ENCODE peak calls at places on chromosomes 2 and 18, in four cellular contexts. X is psoas muscle, N is spleen, K is sigmoid colon. E is an unnamed sample.

GRCh38 chr2:180999274-180999964 is 19.0 kb downstream of the UBE2E3 start:
- DNase-seq in K (no peak), X (no peak), N (no peak), E (peak)

GRCh38 chr2:233841183-233841582 is 13.2 kb downstream of the HJURP start:
- DNase-seq in N (peak), K (no peak), X (no peak), E (no peak)

GRCh38 chr2:9693138-9693520 is 62.3 kb upstream of the YWHAQ start:
- DNase-seq in K (peak), X (peak), N (no peak), E (peak)

GRCh38 chr2:112962308-112963175 is 15.3 kb upstream of the IL36G start:
- DNase-seq in N (no peak), K (no peak), X (no peak), E (peak)

GRCh38 chr2:163133602-163134001 is 295.0 kb upstream of the KCNH7 start:
- DNase-seq in N (no peak), K (no peak), X (no peak), E (no peak)

GRCh38 chr2:177740718-177741117 is 331.9 kb downstream of the PDE11A start:
- DNase-seq in X (no peak), K (no peak), N (no peak), E (no peak)

GRCh38 chr2:5433855-5434254 is 258.3 kb upstream of the SOX11 start:
- DNase-seq in K (no peak), N (no peak), X (no peak), E (no peak)

GRCh38 chr18:70296781-70297180 is 7.9 kb downstream of the SOCS6 start:
- DNase-seq in X (no peak), N (no peak), K (no peak), E (no peak)

GRCh38 chr2:16568998-16569397 is 96.6 kb downstream of the CYRIA start:
- DNase-seq in K (no peak), X (no peak), N (no peak), E (no peak)

GRCh38 chr2:164061129-164061746 is 325.4 kb upstream of the FIGN start:
- DNase-seq in N (no peak), K (no peak), X (no peak), E (peak)

GRCh38 chr2:226845717-226846116 is 9.9 kb downstream of the RHBDD1 start:
- DNase-seq in X (no peak), K (no peak), N (no peak), E (no peak)

GRCh38 chr2:203656522-203657287 is 49.7 kb upstream of the CD28 start:
- DNase-seq in K (peak), X (no peak), N (no peak), E (peak)

GRCh38 chr18:79336556-79337142 is 59.1 kb upstream of the NFATC1 start:
- DNase-seq in N (no peak), K (no peak), X (no peak), E (no peak)

GRCh38 chr2:181784556-181784955 is 104.2 kb upstream of the NEUROD1 start:
- DNase-seq in N (no peak), K (no peak), X (no peak), E (no peak)

GRCh38 chr2:158473719-158474392 is 17.1 kb downstream of the PKP4 start:
- DNase-seq in K (no peak), X (no peak), N (no peak), E (no peak)

GRCh38 chr2:171436307-171436706 is 2.3 kb downstream of the DCAF17 start:
- DNase-seq in X (no peak), N (no peak), K (no peak), E (peak)

GRCh38 chr2:157466764-157467163 is 22.9 kb upstream of the CYTIP start:
- DNase-seq in X (no peak), K (no peak), N (no peak), E (no peak)

GRCh38 chr2:186780701-186781316 is 68.2 kb downstream of the ZSWIM2 start:
- DNase-seq in N (no peak), K (no peak), X (no peak), E (peak)

GRCh38 chr18:34867520-34867919 is 157.4 kb downstream of the DTNA start:
- DNase-seq in X (no peak), K (no peak), N (no peak), E (no peak)

GRCh38 chr18:3654442-3655253 is 204.7 kb downstream of the TGIF1 start:
- DNase-seq in K (no peak), N (no peak), X (no peak), E (no peak)

GRCh38 chr2:83103602-83104001 is 1355.5 kb downstream of the SUCLG1 start:
- DNase-seq in K (no peak), X (no peak), N (no peak), E (peak)

GRCh38 chr2:68774569-68775271 is 40.1 kb downstream of the ARHGAP25 start:
- DNase-seq in N (peak), K (peak), X (peak), E (no peak)

GRCh38 chr2:190678444-190679162 is 29.7 kb downstream of the NAB1 start:
- DNase-seq in N (no peak), X (no peak), K (no peak), E (no peak)

GRCh38 chr2:177020524-177021119 is 192.0 kb upstream of the HNRNPA3 start:
- DNase-seq in X (no peak), N (no peak), K (no peak), E (no peak)

GRCh38 chr2:143259368-143259958 is 130.2 kb downstream of the ARHGAP15 start:
- DNase-seq in X (peak), N (no peak), K (peak), E (peak)

GRCh38 chr2:194128810-194129209 is 1528.2 kb upstream of the SLC39A10 start:
- DNase-seq in N (no peak), K (no peak), X (no peak), E (no peak)

GRCh38 chr2:217938038-217938437 is 64.8 kb downstream of the TNS1 start:
- DNase-seq in X (peak), K (no peak), N (no peak), E (no peak)

GRCh38 chr2:217940261-217941220 is 62.3 kb downstream of the TNS1 start:
- DNase-seq in N (peak), K (no peak), X (peak), E (no peak)

GRCh38 chr2:217939629-217940245 is 63.1 kb downstream of the TNS1 start:
- DNase-seq in K (peak), N (peak), X (peak), E (no peak)

GRCh38 chr2:217937446-217937845 is 65.3 kb downstream of the TNS1 start:
- DNase-seq in K (no peak), X (peak), N (no peak), E (no peak)

GRCh38 chr2:217939220-217939619 is 63.6 kb downstream of the TNS1 start:
- DNase-seq in K (no peak), X (peak), N (peak), E (no peak)
- H3K4me3 ChIP-seq in K (peak), X (peak), N (peak), E (no peak)

DNA sequence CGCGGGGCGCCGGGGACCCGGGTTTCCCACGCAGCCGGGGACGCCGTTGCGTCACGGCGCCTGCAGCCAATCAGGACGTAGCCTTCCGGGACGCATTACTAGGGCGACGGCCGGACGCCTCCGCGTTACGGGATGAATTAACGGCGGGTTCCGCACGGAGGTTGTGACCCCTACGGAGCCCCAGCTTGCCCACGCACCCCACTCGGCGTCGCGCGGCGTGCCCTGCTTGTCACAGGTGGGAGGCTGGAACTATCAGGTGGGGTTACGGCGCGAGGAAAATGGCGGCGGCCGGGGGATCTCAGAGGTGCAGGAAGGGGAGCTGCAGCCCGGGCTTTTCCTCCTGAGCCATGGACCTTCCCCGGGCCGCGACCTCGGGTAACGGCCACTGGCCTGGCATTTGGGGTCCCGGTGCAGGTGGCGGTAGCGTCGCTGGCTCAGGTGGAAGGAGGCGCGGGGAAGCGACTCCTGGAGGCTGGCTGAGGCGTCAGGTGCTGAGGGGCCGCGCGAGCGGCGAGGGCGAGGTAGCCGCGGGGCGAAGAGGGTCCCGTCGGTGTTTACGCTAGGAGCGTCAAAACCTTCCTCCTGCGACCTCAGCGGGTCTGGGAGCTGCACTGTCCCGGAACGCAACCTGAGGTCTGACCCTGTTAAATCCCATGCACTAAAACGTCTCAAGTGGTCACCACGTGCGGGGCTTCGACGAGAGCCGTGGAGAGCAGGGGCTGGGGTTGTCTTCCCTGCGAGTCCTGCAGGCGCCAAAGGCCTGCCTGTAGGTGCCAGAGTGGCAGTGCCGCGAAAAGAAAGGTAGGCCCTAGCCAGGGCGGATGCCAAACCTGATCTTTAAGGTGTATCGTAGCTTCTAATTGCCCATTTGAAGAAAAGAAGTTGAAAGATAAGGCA is at the start of gene LCLAT1:
- DNase-seq in N (peak), K (peak), X (peak), E (peak)
- TF ChIP-seq CTCF in N (no peak), K (peak), X (no peak), E (peak)

GRCh38 chr2:119674711-119675500 is 4.1 kb upstream of the TMEM177 start:
- DNase-seq in K (no peak), X (no peak), N (peak), E (no peak)
- H3K4me3 ChIP-seq in K (no peak), X (no peak), N (no peak), E (no peak)

GRCh38 chr2:216694201-216694825 is 1.0 kb downstream of the IGFBP5 start:
- DNase-seq in N (no peak), K (peak), X (peak), E (peak)

GRCh38 chr2:216694826-216695217 is 527 bp downstream of the IGFBP5 start:
- DNase-seq in N (no peak), X (no peak), K (peak), E (no peak)

GRCh38 chr2:216696751-216697560 is 1.6 kb upstream of the IGFBP5 start:
- DNase-seq in K (no peak), N (no peak), X (no peak), E (peak)

GRCh38 chr2:216696321-216696720 is 972 bp upstream of the IGFBP5 start:
- DNase-seq in K (no peak), X (no peak), N (no peak), E (no peak)

GRCh38 chr2:216695401-216695821 is at the start of gene IGFBP5:
- DNase-seq in N (no peak), K (peak), X (peak), E (peak)
- TF ChIP-seq CTCF in N (no peak), K (no peak), X (no peak), E (peak)

DNA sequence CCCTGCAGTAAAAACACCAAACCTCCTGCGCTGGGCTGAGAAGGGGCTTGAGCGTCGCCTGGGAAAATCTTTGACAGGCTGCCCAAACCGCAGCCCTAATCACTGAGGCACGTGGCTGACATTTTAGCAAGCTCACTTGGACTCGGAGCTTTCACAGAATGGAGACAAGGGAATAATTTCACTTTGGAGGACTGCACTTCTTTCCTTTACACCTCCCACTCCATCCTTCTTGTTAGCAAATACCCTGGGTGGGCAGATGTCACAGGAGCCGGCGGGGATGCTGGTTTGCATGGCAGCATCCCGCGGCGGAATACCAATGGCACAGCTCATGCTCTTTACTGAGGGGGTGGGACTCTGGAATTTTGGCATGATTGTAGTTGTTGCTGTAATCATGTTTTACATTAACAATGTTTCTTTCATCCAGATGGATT is 94.1 kb downstream of the ACKR3 start:
- DNase-seq in K (peak), N (no peak), X (peak), E (peak)
- H3K4me3 ChIP-seq in K (no peak), N (no peak), X (no peak), E (no peak)

GRCh38 chr18:67590571-67591141 is 74.1 kb upstream of the DSEL start:
- DNase-seq in K (no peak), X (no peak), N (no peak), E (peak)
- TF ChIP-seq CTCF in K (no peak), X (no peak), N (no peak), E (no peak)

GRCh38 chr2:230172156-230172555 is 47.6 kb downstream of the SP110 start:
- DNase-seq in N (no peak), X (no peak), K (no peak), E (no peak)

GRCh38 chr2:230174466-230174865 is 45.3 kb downstream of the SP110 start:
- DNase-seq in K (no peak), N (no peak), X (no peak), E (no peak)

GRCh38 chr2:230166557-230167170 is 53.1 kb downstream of the SP110 start:
- DNase-seq in K (no peak), N (no peak), X (no peak), E (no peak)

GRCh38 chr2:230172852-230173251 is 46.9 kb downstream of the SP110 start:
- DNase-seq in N (no peak), X (no peak), K (no peak), E (no peak)

GRCh38 chr2:230170532-230170931 is 49.3 kb downstream of the SP110 start:
- DNase-seq in N (no peak), K (no peak), X (no peak), E (no peak)
- H3K4me3 ChIP-seq in N (no peak), K (no peak), X (no peak), E (no peak)

E was measured in bronchial epithelial cell.